ENCODE peak calls at places on chromosomes 16 and 17, in ten cellular contexts. M, U, J, L, C, B, D, R, A and E are unnamed samples.

GRCh38 chr17:44092051-44092450 is 21.5 kb downstream of the G6PC3 start:
- DNase-seq in A (no peak), D (no peak), R (no peak), M (no peak), C (no peak), U (no peak), L (no peak), B (no peak), J (no peak), E (no peak)

GRCh38 chr16:28879261-28879840 is 1.1 kb downstream of the ATP2A1 start:
- DNase-seq in U (no peak), B (no peak), C (no peak), J (no peak), A (no peak), L (no peak), D (no peak), R (no peak), M (no peak), E (no peak)

GRCh38 chr17:48011405-48012150 is 26.0 kb downstream of the COPZ2 start:
- DNase-seq in M (peak; percentile 22), U (no peak), A (peak; percentile 8), L (peak; percentile 88), C (peak; percentile 55), J (no peak), D (peak; percentile 69), R (no peak), B (peak; percentile 57), E (no peak)

GRCh38 chr17:43616865-43617264 is 44.9 kb downstream of the MEOX1 start:
- DNase-seq in D (no peak), A (no peak), C (no peak), B (no peak), L (no peak), U (no peak), M (no peak), R (no peak), J (no peak), E (no peak)

GRCh38 chr16:13036600-13036999 is 135.2 kb downstream of the SHISA9 start:
- DNase-seq in D (no peak), B (no peak), R (no peak), A (no peak), J (peak; percentile 66), U (peak; percentile 23), L (peak; percentile 39), C (peak; percentile 38), M (peak; percentile 14), E (no peak)

GRCh38 chr17:59067756-59068155 is 38.9 kb downstream of the TRIM37 start:
- DNase-seq in D (no peak), L (no peak), C (no peak), U (no peak), B (no peak), R (no peak), A (no peak), J (no peak), M (no peak), E (no peak)

GRCh38 chr17:29005936-29006438 is at the start of gene SEZ6:
- DNase-seq in J (peak; percentile 58), B (peak; percentile 66), D (peak; percentile 76), U (peak; percentile 78), R (peak; percentile 52), A (peak; percentile 56), C (peak; percentile 72), M (peak; percentile 36), L (peak; percentile 92), E (peak; percentile 52)

GRCh38 chr17:29347831-29348281 is 42.3 kb upstream of the TAOK1 start:
- DNase-seq in M (peak; percentile 12), D (no peak), A (no peak), C (peak; percentile 62), B (no peak), L (no peak), U (no peak), J (no peak), R (no peak), E (no peak)

GRCh38 chr17:1179635-1180433 is at the start of gene ABR:
- DNase-seq in J (no peak), D (peak; percentile 62), B (peak; percentile 76), L (peak; percentile 53), U (peak; percentile 72), C (peak; percentile 33), M (no peak), A (peak; percentile 61), R (peak; percentile 55), E (no peak)